ENCODE peak calls at places on chromosome 6, in five cellular contexts. One of them, this sample, is unnamed.

GRCh38 chr6:83860347-83860731 is 850 bp downstream of the CYB5R4 start:
- DNase-seq in A172: no peak
- DNase-seq in stimulated activated naive CD8-positive, alpha-beta T cell treated with anti-CD3 and anti-CD28 coated beads, Interleukin-15, amount 100 ng/mL, for 72 hours: no peak
- DNase-seq in SK-MEL-5: no peak
- DNase-seq in HCT116: no peak
- DNase-seq in this sample: no peak

GRCh38 chr6:45710304-45710821 is 305.3 kb downstream of the CLIC5 start:
- DNase-seq in A172: no peak
- DNase-seq in SK-MEL-5: no peak
- DNase-seq in stimulated activated naive CD8-positive, alpha-beta T cell treated with anti-CD3 and anti-CD28 coated beads, Interleukin-15, amount 100 ng/mL, for 72 hours: peak
- DNase-seq in HCT116: no peak
- DNase-seq in this sample: no peak

GRCh38 chr6:98823845-98824162 is 10.6 kb upstream of the POU3F2 start:
- DNase-seq in stimulated activated naive CD8-positive, alpha-beta T cell treated with anti-CD3 and anti-CD28 coated beads, Interleukin-15, amount 100 ng/mL, for 72 hours: no peak
- DNase-seq in SK-MEL-5: no peak
- DNase-seq in HCT116: no peak
- DNase-seq in A172: no peak
- DNase-seq in this sample: no peak

GRCh38 chr6:166563200-166563599 is 23.3 kb downstream of the RAMACL start:
- DNase-seq in A172: no peak
- DNase-seq in HCT116: no peak
- DNase-seq in stimulated activated naive CD8-positive, alpha-beta T cell treated with anti-CD3 and anti-CD28 coated beads, Interleukin-15, amount 100 ng/mL, for 72 hours: no peak
- DNase-seq in SK-MEL-5: no peak
- DNase-seq in this sample: no peak

GRCh38 chr6:139452176-139452876 is 77.9 kb upstream of the CITED2 start:
- DNase-seq in A172: no peak
- DNase-seq in SK-MEL-5: no peak
- DNase-seq in HCT116: no peak
- DNase-seq in stimulated activated naive CD8-positive, alpha-beta T cell treated with anti-CD3 and anti-CD28 coated beads, Interleukin-15, amount 100 ng/mL, for 72 hours: no peak
- DNase-seq in this sample: no peak

GRCh38 chr6:139882977-139883728 is 508.7 kb upstream of the CITED2 start:
- DNase-seq in stimulated activated naive CD8-positive, alpha-beta T cell treated with anti-CD3 and anti-CD28 coated beads, Interleukin-15, amount 100 ng/mL, for 72 hours: no peak
- DNase-seq in HCT116: no peak
- DNase-seq in SK-MEL-5: peak
- DNase-seq in A172: peak
- DNase-seq in this sample: peak

GRCh38 chr6:108097882-108098281 is 23.3 kb upstream of the OSTM1 start:
- DNase-seq in HCT116: no peak
- DNase-seq in A172: no peak
- DNase-seq in stimulated activated naive CD8-positive, alpha-beta T cell treated with anti-CD3 and anti-CD28 coated beads, Interleukin-15, amount 100 ng/mL, for 72 hours: no peak
- DNase-seq in SK-MEL-5: no peak
- DNase-seq in this sample: no peak

GRCh38 chr6:2714359-2714895 is 36.3 kb downstream of the MYLK4 start:
- DNase-seq in SK-MEL-5: no peak
- DNase-seq in stimulated activated naive CD8-positive, alpha-beta T cell treated with anti-CD3 and anti-CD28 coated beads, Interleukin-15, amount 100 ng/mL, for 72 hours: no peak
- DNase-seq in HCT116: no peak
- DNase-seq in A172: peak
- DNase-seq in this sample: no peak

GRCh38 chr6:70270287-70271005 is 32.4 kb downstream of the COL9A1 start:
- DNase-seq in stimulated activated naive CD8-positive, alpha-beta T cell treated with anti-CD3 and anti-CD28 coated beads, Interleukin-15, amount 100 ng/mL, for 72 hours: no peak
- DNase-seq in HCT116: no peak
- DNase-seq in A172: no peak
- DNase-seq in SK-MEL-5: no peak
- DNase-seq in this sample: no peak

GRCh38 chr6:166597711-166598440 is 11.4 kb upstream of the RAMACL start:
- DNase-seq in stimulated activated naive CD8-positive, alpha-beta T cell treated with anti-CD3 and anti-CD28 coated beads, Interleukin-15, amount 100 ng/mL, for 72 hours: no peak
- DNase-seq in HCT116: no peak
- DNase-seq in A172: no peak
- DNase-seq in SK-MEL-5: no peak
- DNase-seq in this sample: no peak

GRCh38 chr6:127266178-127266891 is at the start of gene RNF146:
- DNase-seq in HCT116: peak
- DNase-seq in stimulated activated naive CD8-positive, alpha-beta T cell treated with anti-CD3 and anti-CD28 coated beads, Interleukin-15, amount 100 ng/mL, for 72 hours: peak
- DNase-seq in SK-MEL-5: peak
- DNase-seq in A172: peak
- DNase-seq in this sample: peak

GRCh38 chr6:134421496-134421895 is 103.6 kb upstream of the SGK1 start:
- DNase-seq in stimulated activated naive CD8-positive, alpha-beta T cell treated with anti-CD3 and anti-CD28 coated beads, Interleukin-15, amount 100 ng/mL, for 72 hours: no peak
- DNase-seq in HCT116: no peak
- DNase-seq in SK-MEL-5: no peak
- DNase-seq in A172: peak
- DNase-seq in this sample: no peak

GRCh38 chr6:129575378-129576118 is 134.4 kb downstream of the ARHGAP18 start:
- DNase-seq in HCT116: peak
- DNase-seq in stimulated activated naive CD8-positive, alpha-beta T cell treated with anti-CD3 and anti-CD28 coated beads, Interleukin-15, amount 100 ng/mL, for 72 hours: no peak
- DNase-seq in A172: peak
- DNase-seq in SK-MEL-5: peak
- DNase-seq in this sample: peak

GRCh38 chr6:167116838-167117228 is 6.1 kb upstream of the CCR6 start:
- DNase-seq in HCT116: no peak
- DNase-seq in stimulated activated naive CD8-positive, alpha-beta T cell treated with anti-CD3 and anti-CD28 coated beads, Interleukin-15, amount 100 ng/mL, for 72 hours: no peak
- DNase-seq in SK-MEL-5: no peak
- DNase-seq in A172: no peak
- DNase-seq in this sample: no peak